ENCODE peak calls at places on chromosomes 4 and X, in seven cellular contexts. V is IMR-90, U is OCI-LY7, K is neural progenitor cell, F is trophoblast cell, Z is fibroblast of lung, J is mesenchymal stem cell. A is an unnamed sample.

GRCh38 chr4:105472871-105473339 is 957 bp downstream of the PPA2 start:
- DNase-seq in Z (peak), J (no peak), U (no peak), K (peak), V (no peak), F (no peak), A (peak)

GRCh38 chrX:103151799-103152198 is 58.9 kb upstream of the NXF3 start:
- DNase-seq in U (no peak), Z (no peak), K (no peak), V (no peak), F (no peak), J (no peak), A (no peak)

GRCh38 chr4:99811850-99812249 is 4.8 kb upstream of the DAPP1 start:
- DNase-seq in K (peak), V (peak), Z (peak), J (peak), F (no peak), U (peak), A (no peak)

GRCh38 chrX:9867753-9868152 is 81.5 kb downstream of the SHROOM2 start:
- DNase-seq in F (peak), V (peak), U (no peak), Z (peak), J (no peak), K (no peak), A (peak)

GRCh38 chr4:41745292-41746024 is 3.1 kb downstream of the PHOX2B start:
- DNase-seq in Z (no peak), F (no peak), U (no peak), V (no peak), J (no peak), K (peak), A (peak)

GRCh38 chrX:41435708-41436107 is 11.4 kb upstream of the NYX start:
- DNase-seq in V (no peak), U (no peak), J (no peak), Z (no peak), F (no peak), K (no peak), A (no peak)

GRCh38 chrX:9542765-9543119 is 77.9 kb downstream of the TBL1X start:
- DNase-seq in F (no peak), Z (no peak), V (no peak), J (no peak), K (no peak), U (no peak), A (no peak)

GRCh38 chr4:60724623-60725022 is 475.5 kb upstream of the ADGRL3 start:
- DNase-seq in K (peak), Z (peak), F (peak), J (peak), V (peak), U (no peak), A (peak)

GRCh38 chr4:87012265-87012953 is 77.6 kb downstream of the AFF1 start:
- DNase-seq in F (no peak), Z (no peak), V (no peak), J (no peak), K (no peak), U (no peak), A (no peak)

GRCh38 chrX:48779399-48779798 is 7.0 kb upstream of the GATA1 start:
- DNase-seq in J (no peak), K (peak), Z (no peak), U (no peak), F (no peak), V (no peak), A (no peak)

GRCh38 chr4:174946246-174946645 is 28.1 kb downstream of the ADAM29 start:
- DNase-seq in J (no peak), U (peak), K (no peak), V (no peak), F (no peak), Z (no peak), A (no peak)

GRCh38 chr4:182126096-182126495 is 117.1 kb upstream of the TENM3 start:
- DNase-seq in V (peak), F (no peak), U (no peak), J (no peak), K (no peak), Z (peak), A (peak)

GRCh38 chr4:38223801-38224236 is 263.6 kb downstream of the PTTG2 start:
- DNase-seq in F (no peak), K (no peak), U (no peak), V (no peak), J (no peak), Z (no peak), A (no peak)

GRCh38 chr4:74800310-74800709 is 6.0 kb upstream of the BTC start:
- DNase-seq in U (no peak), F (no peak), K (no peak), V (no peak), Z (no peak), J (no peak), A (no peak)

GRCh38 chr4:135731681-135732080 is 1530.1 kb upstream of the PABPC4L start:
- DNase-seq in F (no peak), J (no peak), Z (no peak), K (no peak), V (no peak), U (no peak), A (no peak)

GRCh38 chr4:136277741-136278140 is 1254.6 kb downstream of the PCDH18 start:
- DNase-seq in U (no peak), V (no peak), K (no peak), F (no peak), J (no peak), Z (peak), A (no peak)

GRCh38 chr4:151291485-151291884 is 14.5 kb downstream of the PRSS48 start:
- DNase-seq in K (no peak), V (no peak), Z (peak), F (no peak), U (no peak), J (no peak), A (no peak)

GRCh38 chr4:5051210-5051691 is at the start of gene STK32B:
- DNase-seq in F (no peak), Z (peak), K (peak), V (peak), J (peak), U (no peak), A (peak)

GRCh38 chr4:1207157-1207470 is 34.7 kb upstream of the SPON2 start:
- DNase-seq in U (no peak), K (no peak), J (no peak), F (no peak), V (no peak), Z (no peak), A (peak)
- H2AFZ ChIP-seq in U (no peak), K (no peak), J (no peak), F (no peak), V (no peak), Z (no peak), A (no peak)

GRCh38 chr4:55395529-55396304 is at the start of gene TMEM165:
- DNase-seq in F (peak), J (peak), U (peak), Z (peak), V (peak), K (peak), A (peak)

GRCh38 chr4:55396305-55397023 is 707 bp downstream of the TMEM165 start:
- DNase-seq in F (peak), J (peak), K (peak), U (peak), V (peak), Z (peak), A (peak)

GRCh38 chr4:55398461-55398860 is 2.7 kb downstream of the TMEM165 start:
- DNase-seq in F (no peak), J (peak), K (no peak), U (no peak), Z (peak), V (peak), A (peak)

GRCh38 chr4:55397521-55398321 is 2.0 kb downstream of the TMEM165 start:
- DNase-seq in J (peak), Z (peak), K (peak), F (peak), U (peak), V (peak), A (peak)

DNA sequence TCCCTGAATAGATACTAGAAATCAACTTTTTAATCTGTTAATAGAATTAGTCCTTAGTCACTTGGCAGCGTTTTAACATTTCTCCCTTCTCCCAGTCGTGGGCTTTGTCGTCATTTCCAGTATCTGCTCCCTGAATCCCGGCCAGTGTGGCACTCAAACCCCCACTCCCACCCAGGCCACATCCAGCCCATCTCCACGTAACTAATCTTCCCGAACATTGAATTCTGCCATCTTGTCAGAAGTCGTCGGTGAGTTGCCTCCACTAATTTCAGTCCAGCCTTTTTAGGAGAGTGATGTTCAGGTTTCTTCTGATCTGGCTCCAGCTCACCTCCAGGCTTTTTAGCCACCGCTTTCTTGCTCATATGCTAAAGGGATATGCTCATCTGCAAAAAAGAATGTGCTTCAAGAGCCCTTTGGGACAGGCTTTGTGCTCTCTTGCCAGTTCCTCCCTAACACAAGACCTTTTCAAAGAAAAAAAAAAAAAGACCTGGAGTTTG is 1.3 kb downstream of the TMEM165 start:
- DNase-seq in F (no peak), V (no peak), U (peak), K (no peak), J (peak), Z (no peak), A (peak)
- H3K4me3 ChIP-seq in F (peak), V (peak), U (peak), K (peak), J (peak), Z (peak), A (peak)

DNA sequence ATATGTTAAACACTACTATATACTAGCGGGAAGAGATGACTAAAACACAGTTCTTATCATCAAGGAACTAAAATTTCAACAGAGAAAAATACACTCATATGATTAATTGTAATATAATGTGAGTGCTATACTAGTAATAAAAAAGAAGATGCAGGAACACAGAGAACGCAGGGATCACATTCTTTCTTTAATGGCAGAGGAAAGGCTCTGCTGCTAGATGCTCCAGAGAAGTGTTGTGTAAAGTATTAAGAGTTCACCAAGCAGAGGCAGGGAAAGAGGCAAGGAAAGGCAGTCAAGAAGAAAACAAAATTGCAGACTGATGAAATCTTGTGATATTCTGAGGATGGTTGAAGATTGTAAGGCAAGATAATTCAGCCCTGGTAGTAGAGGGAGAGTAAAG is 394.7 kb downstream of the PDGFC start:
- DNase-seq in J (no peak), Z (peak), V (no peak), U (no peak), F (no peak), K (no peak), A (no peak)
- H2AFZ ChIP-seq in J (no peak), Z (no peak), V (no peak), U (no peak), F (no peak), K (no peak), A (no peak)

GRCh38 chrX:53442322-53442631 is 8.1 kb upstream of the HSD17B10 start:
- DNase-seq in J (no peak), U (no peak), F (no peak), Z (no peak), K (no peak), V (no peak), A (no peak)
- H3K4me3 ChIP-seq in J (peak), U (no peak), F (no peak), Z (no peak), K (peak), V (no peak), A (peak)

A was measured in osteoblast.